ENCODE peak calls at places on chromosome 3, in six cellular contexts. E is mesothelial cell of epicardium, T is foreskin keratinocyte, C is Right ventricle myocardium superior, Q is EL, D is lung. R is an unnamed sample.

GRCh38 chr3:78258798-78259197 is 1218.9 kb downstream of the ROBO2 start:
- DNase-seq in E (no peak), T (peak; percentile 42), C (no peak), Q (peak; percentile 93), D (no peak), R (peak; percentile 97)

GRCh38 chr3:195249858-195250464 is 21.0 kb downstream of the XXYLT1 start:
- DNase-seq in E (peak; percentile 24), T (no peak), C (no peak), Q (no peak), D (peak; percentile 14), R (no peak)

GRCh38 chr3:66989860-66990696 is 8.0 kb upstream of the KBTBD8 start:
- DNase-seq in E (no peak), T (no peak), C (no peak), Q (peak; percentile 16), D (no peak), R (peak; percentile 9)

GRCh38 chr3:126980266-126980811 is 2.6 kb upstream of the PLXNA1 start:
- DNase-seq in E (no peak), T (no peak), C (no peak), Q (no peak), D (no peak), R (no peak)

GRCh38 chr3:5092018-5092417 is 30.1 kb upstream of the ARL8B start:
- DNase-seq in E (no peak), T (peak; percentile 54), C (no peak), Q (no peak), D (no peak), R (no peak)

GRCh38 chr3:125087768-125088391 is 32.1 kb upstream of the HEG1 start:
- DNase-seq in E (no peak), T (no peak), C (no peak), Q (peak; percentile 74), D (no peak), R (peak; percentile 93)

GRCh38 chr3:135263331-135263730 is 468.3 kb downstream of the EPHB1 start:
- DNase-seq in E (no peak), T (no peak), C (no peak), Q (no peak), D (no peak), R (no peak)

GRCh38 chr3:178170698-178171535 is 365.3 kb upstream of the KCNMB2 start:
- DNase-seq in E (no peak), T (peak; percentile 93), C (no peak), Q (peak; percentile 86), D (no peak), R (peak; percentile 85)

GRCh38 chr3:33652736-33653135 is 65.3 kb downstream of the CLASP2 start:
- DNase-seq in E (no peak), T (no peak), C (no peak), Q (no peak), D (no peak), R (no peak)

GRCh38 chr3:185197071-185197470 is 44.2 kb upstream of the C3orf70 start:
- DNase-seq in E (no peak), T (no peak), C (no peak), Q (no peak), D (no peak), R (no peak)

GRCh38 chr3:178195824-178196223 is 340.4 kb upstream of the KCNMB2 start:
- DNase-seq in E (no peak), T (peak; percentile 68), C (no peak), Q (peak; percentile 55), D (no peak), R (peak; percentile 78)

GRCh38 chr3:53592862-53593261 is 98.5 kb downstream of the CACNA1D start:
- DNase-seq in E (no peak), T (no peak), C (no peak), Q (no peak), D (no peak), R (no peak)

GRCh38 chr3:124997303-124998246 is 58.2 kb downstream of the HEG1 start:
- DNase-seq in E (no peak), T (no peak), C (no peak), Q (no peak), D (no peak), R (no peak)

GRCh38 chr3:181999314-181999713 is 287.6 kb downstream of the SOX2 start:
- DNase-seq in E (no peak), T (no peak), C (no peak), Q (no peak), D (no peak), R (no peak)

GRCh38 chr3:120855665-120856437 is 52.2 kb upstream of the STXBP5L start:
- DNase-seq in E (peak; percentile 43), T (peak; percentile 35), C (peak; percentile 39), Q (peak; percentile 27), D (no peak), R (peak; percentile 75)

GRCh38 chr3:23086366-23086765 is 116.8 kb upstream of the UBE2E2 start:
- DNase-seq in E (no peak), T (no peak), C (no peak), Q (no peak), D (no peak), R (peak; percentile 53)

GRCh38 chr3:49276475-49277356 is at the start of gene C3orf62:
- DNase-seq in E (no peak), T (peak; percentile 47), C (peak; percentile 96), Q (peak; percentile 85), D (peak; percentile 90), R (peak; percentile 89)

GRCh38 chr3:14231145-14231990 is 52.8 kb downstream of the LSM3 start:
- DNase-seq in E (no peak), T (no peak), C (no peak), Q (no peak), D (no peak), R (no peak)

GRCh38 chr3:104133630-104134029 is 1233.1 kb upstream of the ALCAM start:
- DNase-seq in E (no peak), T (no peak), C (no peak), Q (peak; percentile 14), D (no peak), R (no peak)

GRCh38 chr3:126493731-126494130 is 18.0 kb upstream of the ZXDC start:
- DNase-seq in E (no peak), T (no peak), C (peak; percentile 21), Q (no peak), D (no peak), R (no peak)

GRCh38 chr3:23763040-23763477 is 42.7 kb upstream of the UBE2E1 start:
- DNase-seq in E (no peak), T (no peak), C (no peak), Q (no peak), D (no peak), R (peak; percentile 29)

GRCh38 chr3:42655331-42655888 is 1.9 kb downstream of the ZBTB47 start:
- DNase-seq in E (peak; percentile 44), T (no peak), C (peak; percentile 62), Q (peak; percentile 21), D (no peak), R (peak; percentile 17)

GRCh38 chr3:153373571-153373970 is 211.5 kb downstream of the RAP2B start:
- DNase-seq in E (no peak), T (no peak), C (no peak), Q (no peak), D (no peak), R (peak; percentile 3)

GRCh38 chr3:107772016-107772415 is 249.3 kb downstream of the BBX start:
- DNase-seq in E (no peak), T (no peak), C (no peak), Q (no peak), D (no peak), R (no peak)

GRCh38 chr3:132220986-132221385 is 96.2 kb upstream of the ACP3 start:
- DNase-seq in E (no peak), T (no peak), C (no peak), Q (no peak), D (no peak), R (no peak)

GRCh38 chr3:36989568-36989967 is 3.4 kb downstream of the EPM2AIP1 start:
- DNase-seq in E (no peak), T (no peak), C (no peak), Q (no peak), D (no peak), R (no peak)

GRCh38 chr3:27526614-27527315 is 42.6 kb upstream of the SLC4A7 start:
- DNase-seq in E (no peak), T (no peak), C (no peak), Q (no peak), D (no peak), R (no peak)

GRCh38 chr3:99023590-99024192 is 122.2 kb upstream of the DCBLD2 start:
- DNase-seq in E (no peak), T (peak; percentile 29), C (no peak), Q (peak; percentile 48), D (no peak), R (peak; percentile 60)

GRCh38 chr3:65944252-65944651 is 94.5 kb downstream of the MAGI1 start:
- DNase-seq in E (no peak), T (no peak), C (no peak), Q (no peak), D (no peak), R (no peak)

GRCh38 chr3:119427669-119428068 is 35.7 kb downstream of the TMEM39A start:
- DNase-seq in E (no peak), T (no peak), C (no peak), Q (no peak), D (no peak), R (no peak)